ENCODE peak calls at places on chromosomes 6 and 20, in ten cellular contexts. B, F, X, E, K, S, V, Z, C and Q are unnamed samples.

GRCh38 chr6:161301338-161301737 is 27.5 kb upstream of the AGPAT4 start:
- DNase-seq in B (peak; percentile 86), F (no peak), X (no peak), E (no peak), K (peak; percentile 91), S (peak; percentile 81), V (no peak), Z (no peak), C (peak; percentile 43), Q (no peak)

GRCh38 chr6:158630944-158631616 is 13.5 kb downstream of the DYNLT1 start:
- DNase-seq in B (peak; percentile 88), F (no peak), X (no peak), E (no peak), K (peak; percentile 81), S (no peak), V (peak; percentile 71), Z (peak; percentile 39), C (no peak), Q (peak; percentile 89)

GRCh38 chr20:50987493-50988210 is 29.0 kb downstream of the MOCS3 start:
- DNase-seq in B (peak; percentile 89), F (peak; percentile 81), X (peak; percentile 74), E (peak; percentile 91), K (peak; percentile 94), S (peak; percentile 89), V (no peak), Z (peak; percentile 92), C (peak; percentile 78), Q (no peak)

GRCh38 chr6:54085526-54085925 is 25.7 kb upstream of the MLIP start:
- DNase-seq in B (peak; percentile 84), F (peak; percentile 70), X (no peak), E (no peak), K (no peak), S (peak; percentile 86), V (no peak), Z (no peak), C (no peak), Q (no peak)

GRCh38 chr6:166274739-166275370 is 33.3 kb downstream of the PRR18 start:
- DNase-seq in B (no peak), F (no peak), X (no peak), E (no peak), K (no peak), S (no peak), V (no peak), Z (no peak), C (no peak), Q (no peak)

GRCh38 chr6:79686698-79687309 is 55.7 kb downstream of the SH3BGRL2 start:
- DNase-seq in B (no peak), F (no peak), X (no peak), E (no peak), K (no peak), S (no peak), V (no peak), Z (no peak), C (no peak), Q (no peak)

GRCh38 chr6:35017461-35018183 is 123.5 kb downstream of the TCP11 start:
- DNase-seq in B (peak; percentile 70), F (no peak), X (no peak), E (no peak), K (peak; percentile 56), S (no peak), V (peak; percentile 76), Z (peak; percentile 42), C (peak; percentile 40), Q (peak; percentile 77)

GRCh38 chr6:72032056-72032455 is 145.7 kb downstream of the RIMS1 start:
- DNase-seq in B (peak; percentile 59), F (no peak), X (no peak), E (no peak), K (no peak), S (peak; percentile 32), V (no peak), Z (no peak), C (no peak), Q (no peak)

GRCh38 chr6:37638414-37639079 is 59.1 kb downstream of the MDGA1 start:
- DNase-seq in B (no peak), F (no peak), X (no peak), E (no peak), K (peak; percentile 29), S (peak; percentile 32), V (no peak), Z (no peak), C (no peak), Q (no peak)

GRCh38 chr6:107642348-107643347 is 152.7 kb downstream of the SOBP start:
- DNase-seq in B (no peak), F (no peak), X (no peak), E (no peak), K (no peak), S (no peak), V (no peak), Z (no peak), C (no peak), Q (no peak)

GRCh38 chr20:51447097-51447764 is 95.3 kb downstream of the NFATC2 start:
- DNase-seq in B (peak; percentile 100), F (peak; percentile 91), X (peak; percentile 37), E (peak; percentile 54), K (peak; percentile 96), S (peak; percentile 93), V (no peak), Z (no peak), C (peak; percentile 63), Q (peak; percentile 93)

GRCh38 chr6:144947398-144947976 is 662.4 kb downstream of the UTRN start:
- DNase-seq in B (no peak), F (no peak), X (no peak), E (no peak), K (no peak), S (no peak), V (no peak), Z (no peak), C (no peak), Q (no peak)

GRCh38 chr6:144939926-144940325 is 654.8 kb downstream of the UTRN start:
- DNase-seq in B (peak; percentile 62), F (no peak), X (no peak), E (no peak), K (no peak), S (no peak), V (no peak), Z (no peak), C (no peak), Q (no peak)

DNA sequence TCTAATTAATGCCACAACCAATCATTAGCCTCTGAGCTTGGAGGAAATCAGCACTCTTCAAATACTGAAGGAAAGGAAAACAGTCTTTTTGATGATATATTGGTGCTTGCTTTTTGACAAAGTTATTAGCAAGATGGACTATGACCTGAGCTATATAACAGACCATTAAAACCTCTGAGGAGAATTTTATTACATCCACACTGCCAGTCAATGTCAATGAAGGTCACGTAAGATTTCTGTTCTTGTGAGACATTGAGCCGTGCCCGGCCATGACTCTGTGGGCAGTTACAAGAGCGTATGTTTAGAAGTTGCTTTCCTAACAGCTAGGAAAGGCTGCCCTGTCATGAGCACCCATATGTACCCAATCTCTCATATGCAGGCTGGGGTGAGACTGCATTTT is 659.0 kb downstream of the UTRN start:
- DNase-seq in B (no peak), F (no peak), X (no peak), E (no peak), K (no peak), S (no peak), V (no peak), Z (no peak), C (no peak), Q (no peak)
- H3K4me3 ChIP-seq in B (no peak overlapping the region), F (no peak overlapping the region), X (no peak overlapping the region), E (no peak overlapping the region), K (no peak overlapping the region), S (no peak overlapping the region), V (no peak overlapping the region), Z (no peak overlapping the region), C (no peak overlapping the region), Q (no peak overlapping the region)

DNA sequence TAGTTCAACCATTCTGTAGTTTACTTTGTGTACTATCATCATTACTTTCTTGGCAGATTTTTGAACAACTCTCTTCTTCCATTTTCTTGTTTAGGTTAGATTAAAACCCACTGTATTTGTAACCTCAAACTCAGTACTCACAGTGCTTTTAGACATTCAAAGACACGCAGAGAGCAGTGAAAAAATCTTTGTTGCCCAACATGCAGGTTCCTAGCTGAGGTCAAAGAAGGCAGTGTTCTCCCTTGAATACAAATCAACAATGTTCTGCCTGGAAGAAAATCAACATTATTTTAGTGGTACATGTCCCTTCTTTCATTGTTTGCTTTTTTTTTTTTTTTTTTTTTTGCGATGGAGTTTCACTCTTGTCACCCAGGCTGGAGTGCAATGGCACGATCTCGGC is 11.2 kb downstream of the CYB5R4 start:
- DNase-seq in B (no peak), F (no peak), X (no peak), E (no peak), K (no peak), S (no peak), V (no peak), Z (no peak), C (no peak), Q (no peak)
- H3K9me3 ChIP-seq in B (no peaks in the 10 kb centered on the region), F (no peaks in the 10 kb centered on the region), X (no peaks in the 10 kb centered on the region), E (no peaks in the 10 kb centered on the region), K (no peaks in the 10 kb centered on the region), S (no peaks in the 10 kb centered on the region), V (no peaks in the 10 kb centered on the region), Z (peaks cover 24% of the 10 kb centered on the region), C (no peaks in the 10 kb centered on the region), Q (no peaks in the 10 kb centered on the region)

GRCh38 chr6:164130151-164130550 is 715.6 kb downstream of the QKI start:
- DNase-seq in B (no peak), F (no peak), X (no peak), E (no peak), K (no peak), S (no peak), V (no peak), Z (no peak), C (no peak), Q (no peak)

GRCh38 chr6:164130585-164130984 is 716.1 kb downstream of the QKI start:
- DNase-seq in B (no peak), F (no peak), X (no peak), E (no peak), K (no peak), S (no peak), V (no peak), Z (no peak), C (no peak), Q (no peak)

GRCh38 chr6:164129218-164129617 is 714.7 kb downstream of the QKI start:
- DNase-seq in B (no peak), F (no peak), X (no peak), E (no peak), K (no peak), S (no peak), V (no peak), Z (no peak), C (no peak), Q (no peak)

GRCh38 chr6:164133095-164133494 is 718.6 kb downstream of the QKI start:
- DNase-seq in B (peak; percentile 1), F (no peak), X (peak; percentile 17), E (no peak), K (peak; percentile 24), S (peak; percentile 56), V (no peak), Z (no peak), C (no peak), Q (no peak)
- H3K4me3 ChIP-seq in B (no peak overlapping the region), F (no peak overlapping the region), X (no peak overlapping the region), E (no peak overlapping the region), K (no peak overlapping the region), S (no peak overlapping the region), V (no peak overlapping the region), Z (no peak overlapping the region), C (no peak overlapping the region), Q (no peak overlapping the region)

DNA sequence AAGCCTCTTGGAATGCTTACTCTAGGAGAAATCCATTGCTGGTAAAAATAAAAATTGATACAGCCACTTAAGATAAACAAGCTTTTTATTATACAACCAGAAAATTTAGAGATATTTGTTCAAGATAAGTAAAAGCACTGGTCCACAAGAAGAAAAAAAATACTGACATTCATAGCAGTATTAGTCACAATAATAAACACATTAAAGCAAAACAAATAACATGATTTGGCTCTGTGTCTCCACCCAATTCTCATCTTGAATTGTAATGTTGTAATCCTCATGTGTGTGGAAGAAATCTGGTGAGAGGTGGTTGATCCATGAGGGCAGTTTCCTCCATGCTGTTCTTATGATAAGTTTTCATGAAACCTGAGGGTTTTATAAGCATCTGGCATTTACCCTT is 1093.5 kb upstream of the ADGRB3 start:
- DNase-seq in B (no peak), F (no peak), X (no peak), E (no peak), K (no peak), S (peak; percentile 25), V (no peak), Z (no peak), C (no peak), Q (no peak)
- H3K9me3 ChIP-seq in B (no peaks in the 10 kb centered on the region), F (peaks cover 8% of the 10 kb centered on the region), X (no peaks in the 10 kb centered on the region), E (peaks cover 38% of the 10 kb centered on the region), K (no peaks in the 10 kb centered on the region), S (peaks cover 43% of the 10 kb centered on the region), V (no peaks in the 10 kb centered on the region), Z (peaks cover 37% of the 10 kb centered on the region), C (peaks cover 6% of the 10 kb centered on the region), Q (peaks cover 3% of the 10 kb centered on the region)